ENCODE peak calls at places on chromosomes 16 and 17, in five cellular contexts. G is HepG2, J is psoas muscle, P is osteoblast, R is MM.1S. K is an unnamed sample. For H3K4me1, the result is how much of the 10 kb centered on the place peaks cover.

GRCh38 chr17:30095507-30096244 is 20.9 kb upstream of the NSRP1 start:
- DNase-seq in P (peak), R (peak), G (peak), J (no peak), K (no peak)

GRCh38 chr17:28878981-28879380 is 18.6 kb downstream of the FLOT2 start:
- DNase-seq in P (peak), J (no peak), R (peak), G (peak), K (peak)

GRCh38 chr17:8846768-8847211 is 20.7 kb downstream of the PIK3R6 start:
- DNase-seq in G (peak), R (no peak), J (no peak), P (peak), K (no peak)

GRCh38 chr16:81238296-81239011 is at the start of gene BCO1:
- DNase-seq in R (no peak), P (peak), G (peak), J (no peak), K (peak)

GRCh38 chr17:80866050-80866793 is 125.4 kb upstream of the CHMP6 start:
- DNase-seq in R (peak), P (no peak), G (peak), J (peak), K (peak)

GRCh38 chr17:8448310-8448709 is 12.6 kb downstream of the NDEL1 start:
- DNase-seq in G (peak), R (no peak), P (no peak), J (no peak), K (no peak)

GRCh38 chr17:2213291-2213960 is 90.2 kb downstream of the SMG6 start:
- DNase-seq in G (no peak), P (peak), J (no peak), R (no peak), K (no peak)

GRCh38 chr16:68283840-68284595 is 19.7 kb downstream of the SLC7A6 start:
- DNase-seq in R (peak), J (peak), P (no peak), G (no peak), K (no peak)

GRCh38 chr17:64406321-64407200 is 15.9 kb upstream of the PECAM1 start:
- DNase-seq in R (peak), P (no peak), J (no peak), G (peak), K (no peak)

GRCh38 chr17:77504652-77505459 is 364.1 kb downstream of the SEC14L1 start:
- DNase-seq in G (no peak), P (peak), R (no peak), J (peak), K (no peak)

GRCh38 chr16:7182510-7183109 is 150.0 kb upstream of the RBFOX1 start:
- DNase-seq in P (no peak), R (no peak), J (no peak), G (no peak), K (no peak)

GRCh38 chr17:40779181-40779909 is 3.0 kb downstream of the KRT27 start:
- DNase-seq in J (no peak), G (peak), P (no peak), R (no peak), K (no peak)

GRCh38 chr17:48553190-48553547 is 8.3 kb upstream of the HOXB2 start:
- DNase-seq in G (no peak), J (no peak), P (no peak), R (no peak), K (no peak)

GRCh38 chr16:66507731-66508239 is 42.1 kb downstream of the TK2 start:
- DNase-seq in J (no peak), R (no peak), P (no peak), G (no peak), K (no peak)

DNA sequence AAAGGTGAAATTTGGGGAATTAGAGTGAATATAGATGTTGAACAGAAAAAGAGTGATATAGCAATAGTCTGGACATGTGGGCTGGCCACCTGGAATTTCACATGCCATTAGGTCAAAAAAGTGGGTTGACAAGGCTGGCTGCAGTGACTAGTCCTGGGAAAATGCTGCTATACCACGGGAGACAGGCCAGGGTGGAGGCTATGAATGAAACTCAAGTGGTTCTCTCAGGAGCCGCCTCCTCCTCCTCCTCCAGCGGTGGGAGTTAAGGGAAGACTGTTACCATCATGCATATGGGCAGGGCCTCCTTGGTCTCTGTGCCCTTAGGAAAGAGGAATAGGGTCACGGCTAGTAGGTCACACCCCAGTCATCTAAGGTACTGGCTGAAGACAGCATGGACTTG is 448.0 kb downstream of the SLC39A11 start:
- DNase-seq in P (peak), R (no peak), G (no peak), J (no peak), K (no peak)
- H3K4me3 ChIP-seq in P (no peak), R (no peak), G (no peak), J (no peak), K (no peak)

GRCh38 chr16:88634141-88634993 is 4.0 kb upstream of the IL17C start:
- DNase-seq in P (peak), J (no peak), G (no peak), R (peak), K (peak)
- H3K4me1 ChIP-seq in P (under half), J (under half), G (under half), R (under half), K (under half)

GRCh38 chr16:70433456-70434103 is 5.3 kb downstream of the ST3GAL2 start:
- DNase-seq in J (peak), R (no peak), P (peak), G (no peak), K (no peak)
- H3K4me3 ChIP-seq in J (peak), R (peak), P (no peak), G (no peak), K (no peak)

GRCh38 chr16:15759070-15759469 is 97.8 kb downstream of the MYH11 start:
- DNase-seq in J (no peak), G (no peak), R (no peak), P (no peak), K (no peak)

GRCh38 chr16:15757630-15758251 is 99.1 kb downstream of the MYH11 start:
- DNase-seq in R (peak), P (no peak), G (no peak), J (peak), K (no peak)

GRCh38 chr16:15760129-15760528 is 96.7 kb downstream of the MYH11 start:
- DNase-seq in G (no peak), J (no peak), P (no peak), R (no peak), K (no peak)

GRCh38 chr16:15754821-15755534 is 101.8 kb downstream of the MYH11 start:
- DNase-seq in P (no peak), J (no peak), R (no peak), G (no peak), K (no peak)

DNA sequence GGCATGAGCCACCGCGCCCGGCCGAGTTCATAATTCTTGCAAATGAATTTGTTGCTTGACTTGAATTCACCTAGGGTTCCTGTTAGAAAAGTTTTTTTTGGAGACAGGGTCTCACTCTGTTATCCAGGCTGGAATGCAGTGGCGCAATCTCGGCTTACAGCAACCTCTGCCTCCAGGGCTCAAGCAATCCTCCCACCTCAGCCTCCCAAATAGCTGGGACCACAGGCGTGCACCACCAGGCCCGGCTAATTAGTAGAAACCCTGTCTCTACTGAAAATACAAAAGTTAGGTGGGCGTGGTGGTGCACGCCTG is 99.8 kb downstream of the MYH11 start:
- DNase-seq in G (no peak), P (no peak), R (no peak), J (no peak), K (no peak)
- H3K4me1 ChIP-seq in G (under half), P (under half), R (under half), J (under half), K (under half)

GRCh38 chr16:59605706-59606105 is 871.6 kb upstream of the GOT2 start:
- DNase-seq in J (no peak), R (no peak), G (no peak), P (no peak), K (no peak)

GRCh38 chr16:59601452-59601851 is 867.3 kb upstream of the GOT2 start:
- DNase-seq in R (no peak), P (no peak), G (no peak), J (no peak), K (no peak)

GRCh38 chr16:59604331-59604730 is 870.2 kb upstream of the GOT2 start:
- DNase-seq in R (no peak), J (no peak), P (no peak), G (no peak), K (no peak)
- H3K4me3 ChIP-seq in R (no peak), J (no peak), P (no peak), G (no peak), K (no peak)

GRCh38 chr16:57640185-57640584 is 11.8 kb downstream of the ADGRG1 start:
- DNase-seq in R (no peak), G (no peak), J (no peak), P (no peak), K (no peak)

GRCh38 chr16:57638381-57638780 is 10.0 kb downstream of the ADGRG1 start:
- DNase-seq in G (no peak), J (no peak), R (no peak), P (no peak), K (no peak)

GRCh38 chr16:57637965-57638364 is 9.5 kb downstream of the ADGRG1 start:
- DNase-seq in G (no peak), P (no peak), R (no peak), J (no peak), K (no peak)

GRCh38 chr16:57640612-57641011 is 12.2 kb downstream of the ADGRG1 start:
- DNase-seq in G (no peak), J (no peak), P (no peak), R (no peak), K (no peak)

GRCh38 chr16:57639172-57639571 is 10.7 kb downstream of the ADGRG1 start:
- DNase-seq in J (no peak), G (no peak), R (no peak), P (no peak), K (no peak)
- H3K4me1 ChIP-seq in J (under half), G (half or more), R (under half), P (under half), K (under half)

GRCh38 chr16:10743227-10743609 is 424 bp upstream of the NUBP1 start:
- DNase-seq in G (no peak), R (no peak), P (no peak), J (no peak), K (no peak)
- H3K4me3 ChIP-seq in G (peak), R (peak), P (peak), J (peak), K (peak)

GRCh38 chr17:57443781-57444180 is 187.5 kb downstream of the MSI2 start:
- DNase-seq in J (no peak), G (no peak), P (no peak), R (no peak), K (no peak)
- H3K4me1 ChIP-seq in J (half or more), G (half or more), P (under half), R (under half), K (under half)

GRCh38 chr16:22299036-22299435 is 1.8 kb downstream of the POLR3E start:
- DNase-seq in G (no peak), P (no peak), J (no peak), R (no peak), K (no peak)
- H3K4me3 ChIP-seq in G (peak), P (no peak), J (peak), R (no peak), K (no peak)

DNA sequence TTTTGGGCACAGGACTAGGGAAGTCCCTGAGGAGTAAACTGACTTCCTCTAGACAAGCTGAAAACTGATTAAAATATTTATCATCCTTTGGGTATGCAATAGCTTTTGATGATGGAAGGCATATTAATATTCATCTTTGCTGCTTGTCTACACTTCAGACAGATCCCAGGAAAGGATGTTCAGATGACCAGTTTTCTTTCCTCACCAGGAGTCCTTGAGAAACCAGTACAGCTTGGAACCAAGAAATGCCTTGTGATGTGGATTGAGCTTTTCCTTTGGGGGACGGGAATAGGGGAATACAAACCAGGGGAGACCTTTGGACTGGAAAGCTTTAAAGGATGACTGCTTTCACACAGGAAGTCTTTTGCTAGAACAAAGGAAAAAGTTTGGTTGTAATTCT is 195.5 kb downstream of the FTO start:
- DNase-seq in R (no peak), G (peak), J (no peak), P (no peak), K (no peak)
- H3K4me1 ChIP-seq in R (under half), G (under half), J (under half), P (under half), K (under half)

K was measured in colonic mucosa.